ENCODE peak calls at places on chromosomes 3 and 15, in ten cellular contexts. One of them, this sample, is unnamed.

GRCh38 chr3:180072786-180073185 is 36.0 kb upstream of the PEX5L start:
- DNase-seq in cardiac muscle cell: no peak
- DNase-seq in neural progenitor cell: no peak
- DNase-seq in hepatocyte: no peak
- DNase-seq in PC-3: no peak
- DNase-seq in endodermal cell: no peak
- DNase-seq in heart left ventricle: no peak
- DNase-seq in Panc1: no peak
- DNase-seq in tibial artery: no peak
- DNase-seq in SK-N-SH: no peak
- DNase-seq in this sample: no peak

GRCh38 chr15:28079313-28079969 is 19.7 kb downstream of the OCA2 start:
- DNase-seq in cardiac muscle cell: no peak
- DNase-seq in neural progenitor cell: no peak
- DNase-seq in hepatocyte: no peak
- DNase-seq in PC-3: no peak
- DNase-seq in endodermal cell: no peak
- DNase-seq in heart left ventricle: no peak
- DNase-seq in Panc1: no peak
- DNase-seq in tibial artery: no peak
- DNase-seq in SK-N-SH: no peak
- DNase-seq in this sample: no peak

GRCh38 chr15:37900286-37901221 is 33.9 kb upstream of the TMCO5A start:
- DNase-seq in cardiac muscle cell: peak; percentile 28
- DNase-seq in neural progenitor cell: no peak
- DNase-seq in hepatocyte: peak; percentile 34
- DNase-seq in PC-3: peak; percentile 87
- DNase-seq in endodermal cell: no peak
- DNase-seq in heart left ventricle: no peak
- DNase-seq in Panc1: no peak
- DNase-seq in tibial artery: no peak
- DNase-seq in SK-N-SH: no peak
- DNase-seq in this sample: peak; percentile 56

GRCh38 chr3:42608586-42608985 is 8.1 kb downstream of the NKTR start:
- DNase-seq in cardiac muscle cell: no peak
- DNase-seq in neural progenitor cell: no peak
- DNase-seq in hepatocyte: peak; percentile 35
- DNase-seq in PC-3: no peak
- DNase-seq in endodermal cell: no peak
- DNase-seq in heart left ventricle: no peak
- DNase-seq in Panc1: no peak
- DNase-seq in tibial artery: no peak
- DNase-seq in SK-N-SH: no peak
- DNase-seq in this sample: no peak

GRCh38 chr3:101890716-101891115 is 41.4 kb downstream of the NFKBIZ start:
- DNase-seq in cardiac muscle cell: no peak
- DNase-seq in neural progenitor cell: no peak
- DNase-seq in hepatocyte: no peak
- DNase-seq in PC-3: peak; percentile 52
- DNase-seq in endodermal cell: no peak
- DNase-seq in heart left ventricle: no peak
- DNase-seq in Panc1: no peak
- DNase-seq in tibial artery: no peak
- DNase-seq in SK-N-SH: no peak
- DNase-seq in this sample: peak; percentile 57

GRCh38 chr3:30795176-30795575 is 99.3 kb downstream of the GADL1 start:
- DNase-seq in cardiac muscle cell: no peak
- DNase-seq in neural progenitor cell: no peak
- DNase-seq in hepatocyte: no peak
- DNase-seq in PC-3: no peak
- DNase-seq in endodermal cell: no peak
- DNase-seq in heart left ventricle: no peak
- DNase-seq in Panc1: no peak
- DNase-seq in tibial artery: no peak
- DNase-seq in SK-N-SH: no peak
- DNase-seq in this sample: no peak

GRCh38 chr3:111936191-111936841 is 42.5 kb upstream of the ABHD10 start:
- DNase-seq in cardiac muscle cell: no peak
- DNase-seq in neural progenitor cell: no peak
- DNase-seq in hepatocyte: no peak
- DNase-seq in PC-3: peak; percentile 89
- DNase-seq in endodermal cell: no peak
- DNase-seq in heart left ventricle: no peak
- DNase-seq in Panc1: no peak
- DNase-seq in tibial artery: no peak
- DNase-seq in SK-N-SH: no peak
- DNase-seq in this sample: peak; percentile 36

GRCh38 chr3:130383424-130383823 is 38.0 kb downstream of the COL6A5 start:
- DNase-seq in cardiac muscle cell: no peak
- DNase-seq in neural progenitor cell: no peak
- DNase-seq in hepatocyte: no peak
- DNase-seq in PC-3: no peak
- DNase-seq in endodermal cell: no peak
- DNase-seq in heart left ventricle: no peak
- DNase-seq in Panc1: no peak
- DNase-seq in tibial artery: no peak
- DNase-seq in SK-N-SH: no peak
- DNase-seq in this sample: no peak

GRCh38 chr3:131540143-131540542 is 37.4 kb upstream of the MRPL3 start:
- DNase-seq in cardiac muscle cell: no peak
- DNase-seq in neural progenitor cell: no peak
- DNase-seq in hepatocyte: no peak
- DNase-seq in PC-3: no peak
- DNase-seq in endodermal cell: no peak
- DNase-seq in heart left ventricle: no peak
- DNase-seq in Panc1: no peak
- DNase-seq in tibial artery: no peak
- DNase-seq in SK-N-SH: no peak
- DNase-seq in this sample: no peak

GRCh38 chr3:118938183-118938961 is 96.3 kb downstream of the IGSF11 start:
- DNase-seq in cardiac muscle cell: no peak
- DNase-seq in neural progenitor cell: no peak
- DNase-seq in hepatocyte: peak; percentile 32
- DNase-seq in PC-3: peak; percentile 86
- DNase-seq in endodermal cell: no peak
- DNase-seq in heart left ventricle: no peak
- DNase-seq in Panc1: no peak
- DNase-seq in tibial artery: no peak
- DNase-seq in SK-N-SH: no peak
- DNase-seq in this sample: no peak

GRCh38 chr15:97867870-97868269 is 92.6 kb upstream of the ARRDC4 start:
- DNase-seq in cardiac muscle cell: peak; percentile 76
- DNase-seq in neural progenitor cell: no peak
- DNase-seq in hepatocyte: no peak
- DNase-seq in PC-3: no peak
- DNase-seq in endodermal cell: no peak
- DNase-seq in heart left ventricle: peak; percentile 29
- DNase-seq in Panc1: no peak
- DNase-seq in tibial artery: no peak
- DNase-seq in SK-N-SH: no peak
- DNase-seq in this sample: no peak

GRCh38 chr15:98668566-98669308 is 20.4 kb downstream of the IGF1R start:
- DNase-seq in cardiac muscle cell: peak; percentile 74
- DNase-seq in neural progenitor cell: no peak
- DNase-seq in hepatocyte: peak; percentile 23
- DNase-seq in PC-3: peak; percentile 48
- DNase-seq in endodermal cell: peak; percentile 44
- DNase-seq in heart left ventricle: no peak
- DNase-seq in Panc1: no peak
- DNase-seq in tibial artery: no peak
- DNase-seq in SK-N-SH: no peak
- DNase-seq in this sample: peak; percentile 36

GRCh38 chr3:113721638-113722037 is 24.4 kb downstream of the NAA50 start:
- DNase-seq in cardiac muscle cell: no peak
- DNase-seq in neural progenitor cell: no peak
- DNase-seq in hepatocyte: no peak
- DNase-seq in PC-3: no peak
- DNase-seq in endodermal cell: no peak
- DNase-seq in heart left ventricle: no peak
- DNase-seq in Panc1: no peak
- DNase-seq in tibial artery: no peak
- DNase-seq in SK-N-SH: no peak
- DNase-seq in this sample: no peak

DNA sequence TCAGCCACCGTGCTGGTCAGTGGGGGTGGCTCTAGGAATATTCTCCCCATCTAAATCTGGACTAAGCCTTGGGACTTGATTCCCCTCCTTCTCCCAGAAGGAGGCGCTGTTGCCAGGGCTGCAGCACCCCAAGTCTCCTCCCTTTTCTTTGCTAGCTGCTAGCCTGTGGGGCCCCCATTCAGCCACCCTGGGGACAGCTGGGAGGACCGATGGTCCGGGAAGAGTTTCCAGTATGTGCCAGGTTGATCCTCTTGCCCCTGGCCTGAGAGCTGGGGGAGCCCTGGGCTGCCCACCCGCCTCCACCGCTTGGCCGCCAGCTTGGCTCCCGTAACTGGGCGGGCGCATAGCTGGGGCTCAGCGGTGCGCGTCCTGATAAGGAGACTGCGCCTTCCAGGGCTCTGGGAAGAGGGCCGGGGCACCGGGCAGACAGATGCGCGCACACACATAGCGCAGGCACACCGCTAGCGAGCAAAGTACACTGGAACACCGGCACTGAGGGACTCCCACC is 4.2 kb downstream of the SMAD6 start:
- DNase-seq in cardiac muscle cell: peak; percentile 41
- DNase-seq in neural progenitor cell: peak; percentile 78
- DNase-seq in hepatocyte: peak; percentile 65
- DNase-seq in PC-3: no peak
- DNase-seq in endodermal cell: peak; percentile 66
- DNase-seq in heart left ventricle: peak; percentile 71
- DNase-seq in Panc1: no peak
- DNase-seq in tibial artery: peak; percentile 72
- DNase-seq in SK-N-SH: peak; percentile 74
- DNase-seq in this sample: no peak
- TF ChIP-seq CTCF in cardiac muscle cell: peak; percentile 72
- TF ChIP-seq CTCF in neural progenitor cell: peak; percentile 52
- TF ChIP-seq CTCF in hepatocyte: peak; percentile 51
- TF ChIP-seq CTCF in PC-3: peak; percentile 49
- TF ChIP-seq CTCF in endodermal cell: peak; percentile 79
- TF ChIP-seq CTCF in heart left ventricle: peak; percentile 35
- TF ChIP-seq CTCF in Panc1: peak; percentile 91
- TF ChIP-seq CTCF in tibial artery: peak; percentile 13
- TF ChIP-seq CTCF in SK-N-SH: peak; percentile 65
- TF ChIP-seq CTCF in this sample: peak; percentile 62

DNA sequence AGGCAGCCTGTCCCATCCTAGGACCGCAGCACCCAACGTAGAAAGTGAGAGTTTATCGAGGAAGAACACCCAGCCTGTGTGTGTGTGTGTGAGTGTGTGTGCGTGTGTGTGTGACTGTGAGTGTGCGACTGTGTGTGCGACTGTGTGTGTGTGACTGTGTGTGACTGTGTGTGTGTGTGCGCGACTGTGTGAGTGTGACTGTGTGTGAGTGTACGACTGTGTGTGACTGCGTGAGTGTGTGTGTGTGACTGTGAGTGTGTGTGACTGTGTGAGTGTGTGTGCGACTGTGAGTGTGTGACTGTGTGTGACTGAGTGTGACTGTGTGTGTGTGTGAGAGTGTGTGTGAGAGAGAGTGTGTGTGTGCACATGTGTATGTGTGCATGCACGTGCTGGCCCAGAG is 15.1 kb upstream of the DLL4 start:
- DNase-seq in cardiac muscle cell: no peak
- DNase-seq in neural progenitor cell: no peak
- DNase-seq in hepatocyte: no peak
- DNase-seq in PC-3: no peak
- DNase-seq in endodermal cell: no peak
- DNase-seq in heart left ventricle: no peak
- DNase-seq in Panc1: no peak
- DNase-seq in tibial artery: no peak
- DNase-seq in SK-N-SH: no peak
- DNase-seq in this sample: no peak
- H3K4me3 ChIP-seq in cardiac muscle cell: no peak overlapping the region
- H3K4me3 ChIP-seq in neural progenitor cell: no peak overlapping the region
- H3K4me3 ChIP-seq in hepatocyte: no peak overlapping the region
- H3K4me3 ChIP-seq in PC-3: no peak overlapping the region
- H3K4me3 ChIP-seq in endodermal cell: no peak overlapping the region
- H3K4me3 ChIP-seq in heart left ventricle: no peak overlapping the region
- H3K4me3 ChIP-seq in Panc1: no peak overlapping the region
- H3K4me3 ChIP-seq in tibial artery: no peak overlapping the region
- H3K4me3 ChIP-seq in SK-N-SH: no peak overlapping the region
- H3K4me3 ChIP-seq in this sample: no peak overlapping the region

GRCh38 chr15:70407955-70408354 is 310.2 kb upstream of the TLE3 start:
- DNase-seq in cardiac muscle cell: no peak
- DNase-seq in neural progenitor cell: no peak
- DNase-seq in hepatocyte: no peak
- DNase-seq in PC-3: no peak
- DNase-seq in endodermal cell: no peak
- DNase-seq in heart left ventricle: no peak
- DNase-seq in Panc1: no peak
- DNase-seq in tibial artery: no peak
- DNase-seq in SK-N-SH: no peak
- DNase-seq in this sample: no peak

GRCh38 chr15:70412717-70413266 is 315.1 kb upstream of the TLE3 start:
- DNase-seq in cardiac muscle cell: no peak
- DNase-seq in neural progenitor cell: no peak
- DNase-seq in hepatocyte: no peak
- DNase-seq in PC-3: no peak
- DNase-seq in endodermal cell: no peak
- DNase-seq in heart left ventricle: no peak
- DNase-seq in Panc1: no peak
- DNase-seq in tibial artery: no peak
- DNase-seq in SK-N-SH: no peak
- DNase-seq in this sample: no peak

GRCh38 chr15:70409388-70409787 is 311.7 kb upstream of the TLE3 start:
- DNase-seq in cardiac muscle cell: no peak
- DNase-seq in neural progenitor cell: peak; percentile 27
- DNase-seq in hepatocyte: no peak
- DNase-seq in PC-3: no peak
- DNase-seq in endodermal cell: no peak
- DNase-seq in heart left ventricle: no peak
- DNase-seq in Panc1: no peak
- DNase-seq in tibial artery: no peak
- DNase-seq in SK-N-SH: no peak
- DNase-seq in this sample: no peak

GRCh38 chr15:70410371-70410975 is 312.8 kb upstream of the TLE3 start:
- DNase-seq in cardiac muscle cell: peak; percentile 28
- DNase-seq in neural progenitor cell: no peak
- DNase-seq in hepatocyte: peak; percentile 21
- DNase-seq in PC-3: no peak
- DNase-seq in endodermal cell: no peak
- DNase-seq in heart left ventricle: no peak
- DNase-seq in Panc1: no peak
- DNase-seq in tibial artery: no peak
- DNase-seq in SK-N-SH: no peak
- DNase-seq in this sample: no peak

GRCh38 chr15:70411464-70411863 is 313.7 kb upstream of the TLE3 start:
- DNase-seq in cardiac muscle cell: no peak
- DNase-seq in neural progenitor cell: no peak
- DNase-seq in hepatocyte: peak; percentile 43
- DNase-seq in PC-3: no peak
- DNase-seq in endodermal cell: no peak
- DNase-seq in heart left ventricle: no peak
- DNase-seq in Panc1: no peak
- DNase-seq in tibial artery: no peak
- DNase-seq in SK-N-SH: no peak
- DNase-seq in this sample: no peak
- H3K27me3 ChIP-seq in cardiac muscle cell: no peaks in the 10 kb centered on the region
- H3K27me3 ChIP-seq in neural progenitor cell: no peaks in the 10 kb centered on the region
- H3K27me3 ChIP-seq in hepatocyte: no peaks in the 10 kb centered on the region
- H3K27me3 ChIP-seq in PC-3: peaks cover 11% of the 10 kb centered on the region
- H3K27me3 ChIP-seq in endodermal cell: peaks cover 6% of the 10 kb centered on the region
- H3K27me3 ChIP-seq in heart left ventricle: no peaks in the 10 kb centered on the region
- H3K27me3 ChIP-seq in Panc1: no peaks in the 10 kb centered on the region
- H3K27me3 ChIP-seq in tibial artery: peaks cover 12% of the 10 kb centered on the region
- H3K27me3 ChIP-seq in SK-N-SH: peaks cover 3% of the 10 kb centered on the region
- H3K27me3 ChIP-seq in this sample: peaks cover 17% of the 10 kb centered on the region

GRCh38 chr3:23834082-23834870 is 28.5 kb downstream of the UBE2E1 start:
- DNase-seq in cardiac muscle cell: no peak
- DNase-seq in neural progenitor cell: no peak
- DNase-seq in hepatocyte: no peak
- DNase-seq in PC-3: no peak
- DNase-seq in endodermal cell: no peak
- DNase-seq in heart left ventricle: no peak
- DNase-seq in Panc1: no peak
- DNase-seq in tibial artery: no peak
- DNase-seq in SK-N-SH: no peak
- DNase-seq in this sample: no peak
- TF ChIP-seq CTCF in cardiac muscle cell: no peak
- TF ChIP-seq CTCF in neural progenitor cell: peak; percentile 24
- TF ChIP-seq CTCF in hepatocyte: peak; percentile 25
- TF ChIP-seq CTCF in PC-3: peak; percentile 46
- TF ChIP-seq CTCF in endodermal cell: peak; percentile 49
- TF ChIP-seq CTCF in heart left ventricle: peak; percentile 9
- TF ChIP-seq CTCF in Panc1: peak; percentile 38
- TF ChIP-seq CTCF in tibial artery: no peak
- TF ChIP-seq CTCF in SK-N-SH: peak; percentile 39
- TF ChIP-seq CTCF in this sample: peak; percentile 16